ENCODE peak calls at places on chromosomes 1 and 21, in six cellular contexts. One of them, this sample, is unnamed.

GRCh38 chr1:239243003-239243402 is 143.4 kb upstream of the CHRM3 start:
- DNase-seq in IMR-90: no peak
- DNase-seq in retinal pigment epithelial cell: no peak
- DNase-seq in epithelial cell of esophagus: no peak
- DNase-seq in MM.1S: peak
- DNase-seq in fibroblast of pulmonary artery: no peak
- DNase-seq in this sample: no peak

GRCh38 chr21:45590726-45591618 is 48.7 kb upstream of the SLC19A1 start:
- DNase-seq in MM.1S: no peak
- DNase-seq in fibroblast of pulmonary artery: peak
- DNase-seq in retinal pigment epithelial cell: no peak
- DNase-seq in IMR-90: no peak
- DNase-seq in epithelial cell of esophagus: no peak
- DNase-seq in this sample: no peak

GRCh38 chr1:211501671-211502413 is 9.9 kb upstream of the RD3 start:
- DNase-seq in IMR-90: no peak
- DNase-seq in MM.1S: no peak
- DNase-seq in retinal pigment epithelial cell: no peak
- DNase-seq in epithelial cell of esophagus: no peak
- DNase-seq in fibroblast of pulmonary artery: peak
- DNase-seq in this sample: no peak

GRCh38 chr1:176541663-176542062 is 78.7 kb downstream of the PAPPA2 start:
- DNase-seq in IMR-90: no peak
- DNase-seq in retinal pigment epithelial cell: peak
- DNase-seq in MM.1S: no peak
- DNase-seq in epithelial cell of esophagus: peak
- DNase-seq in fibroblast of pulmonary artery: no peak
- DNase-seq in this sample: no peak

GRCh38 chr1:23598424-23598823 is 39.1 kb upstream of the ID3 start:
- DNase-seq in fibroblast of pulmonary artery: no peak
- DNase-seq in IMR-90: no peak
- DNase-seq in MM.1S: no peak
- DNase-seq in retinal pigment epithelial cell: no peak
- DNase-seq in epithelial cell of esophagus: no peak
- DNase-seq in this sample: no peak

GRCh38 chr21:38402291-38402690 is 96.0 kb downstream of the ERG start:
- DNase-seq in IMR-90: no peak
- DNase-seq in retinal pigment epithelial cell: no peak
- DNase-seq in fibroblast of pulmonary artery: no peak
- DNase-seq in epithelial cell of esophagus: peak
- DNase-seq in MM.1S: no peak
- DNase-seq in this sample: no peak

GRCh38 chr1:11187458-11187857 is 1.7 kb upstream of the ANGPTL7 start:
- DNase-seq in IMR-90: no peak
- DNase-seq in retinal pigment epithelial cell: no peak
- DNase-seq in fibroblast of pulmonary artery: no peak
- DNase-seq in epithelial cell of esophagus: no peak
- DNase-seq in MM.1S: no peak
- DNase-seq in this sample: no peak

GRCh38 chr21:34807146-34807880 is 138.5 kb downstream of the CLIC6 start:
- DNase-seq in MM.1S: no peak
- DNase-seq in epithelial cell of esophagus: peak
- DNase-seq in retinal pigment epithelial cell: peak
- DNase-seq in IMR-90: peak
- DNase-seq in fibroblast of pulmonary artery: peak
- DNase-seq in this sample: peak

GRCh38 chr21:10425856-10426255 is 95.5 kb upstream of the TPTE start:
- DNase-seq in retinal pigment epithelial cell: no peak
- DNase-seq in MM.1S: no peak
- DNase-seq in fibroblast of pulmonary artery: no peak
- DNase-seq in IMR-90: no peak
- DNase-seq in epithelial cell of esophagus: no peak
- DNase-seq in this sample: no peak
- H3K4me3 ChIP-seq in retinal pigment epithelial cell: no peak
- H3K4me3 ChIP-seq in MM.1S: no peak
- H3K4me3 ChIP-seq in fibroblast of pulmonary artery: no peak
- H3K4me3 ChIP-seq in IMR-90: no peak
- H3K4me3 ChIP-seq in epithelial cell of esophagus: no peak
- H3K4me3 ChIP-seq in this sample: no peak

GRCh38 chr1:119686661-119687060 is 25.1 kb upstream of the PHGDH start:
- DNase-seq in retinal pigment epithelial cell: no peak
- DNase-seq in IMR-90: no peak
- DNase-seq in epithelial cell of esophagus: peak
- DNase-seq in fibroblast of pulmonary artery: no peak
- DNase-seq in MM.1S: no peak
- DNase-seq in this sample: no peak
- H3K4me3 ChIP-seq in retinal pigment epithelial cell: no peak
- H3K4me3 ChIP-seq in IMR-90: no peak
- H3K4me3 ChIP-seq in epithelial cell of esophagus: no peak
- H3K4me3 ChIP-seq in fibroblast of pulmonary artery: no peak
- H3K4me3 ChIP-seq in MM.1S: no peak
- H3K4me3 ChIP-seq in this sample: no peak

GRCh38 chr1:39272791-39273071 is 68.2 kb downstream of the MACF1 start:
- DNase-seq in IMR-90: no peak
- DNase-seq in fibroblast of pulmonary artery: no peak
- DNase-seq in epithelial cell of esophagus: no peak
- DNase-seq in retinal pigment epithelial cell: no peak
- DNase-seq in MM.1S: no peak
- DNase-seq in this sample: no peak

GRCh38 chr1:39269349-39269748 is 64.9 kb downstream of the MACF1 start:
- DNase-seq in epithelial cell of esophagus: no peak
- DNase-seq in IMR-90: no peak
- DNase-seq in fibroblast of pulmonary artery: no peak
- DNase-seq in retinal pigment epithelial cell: no peak
- DNase-seq in MM.1S: no peak
- DNase-seq in this sample: no peak

GRCh38 chr1:39270368-39270767 is 65.9 kb downstream of the MACF1 start:
- DNase-seq in MM.1S: no peak
- DNase-seq in fibroblast of pulmonary artery: no peak
- DNase-seq in IMR-90: no peak
- DNase-seq in retinal pigment epithelial cell: no peak
- DNase-seq in epithelial cell of esophagus: no peak
- DNase-seq in this sample: no peak

GRCh38 chr1:39269791-39270342 is 65.4 kb downstream of the MACF1 start:
- DNase-seq in IMR-90: peak
- DNase-seq in MM.1S: peak
- DNase-seq in epithelial cell of esophagus: peak
- DNase-seq in fibroblast of pulmonary artery: peak
- DNase-seq in retinal pigment epithelial cell: no peak
- DNase-seq in this sample: no peak

GRCh38 chr1:39272027-39272790 is 67.7 kb downstream of the MACF1 start:
- DNase-seq in retinal pigment epithelial cell: no peak
- DNase-seq in IMR-90: peak
- DNase-seq in epithelial cell of esophagus: no peak
- DNase-seq in MM.1S: peak
- DNase-seq in fibroblast of pulmonary artery: peak
- DNase-seq in this sample: no peak
- H3K4me3 ChIP-seq in retinal pigment epithelial cell: no peak
- H3K4me3 ChIP-seq in IMR-90: no peak
- H3K4me3 ChIP-seq in epithelial cell of esophagus: no peak
- H3K4me3 ChIP-seq in MM.1S: peak
- H3K4me3 ChIP-seq in fibroblast of pulmonary artery: no peak
- H3K4me3 ChIP-seq in this sample: no peak

GRCh38 chr1:178869114-178869697 is 1.7 kb downstream of the ANGPTL1 start:
- DNase-seq in MM.1S: no peak
- DNase-seq in IMR-90: peak
- DNase-seq in retinal pigment epithelial cell: no peak
- DNase-seq in fibroblast of pulmonary artery: peak
- DNase-seq in epithelial cell of esophagus: no peak
- DNase-seq in this sample: no peak
- H3K4me3 ChIP-seq in MM.1S: no peak
- H3K4me3 ChIP-seq in IMR-90: no peak
- H3K4me3 ChIP-seq in retinal pigment epithelial cell: no peak
- H3K4me3 ChIP-seq in fibroblast of pulmonary artery: peak
- H3K4me3 ChIP-seq in epithelial cell of esophagus: no peak
- H3K4me3 ChIP-seq in this sample: no peak

DNA sequence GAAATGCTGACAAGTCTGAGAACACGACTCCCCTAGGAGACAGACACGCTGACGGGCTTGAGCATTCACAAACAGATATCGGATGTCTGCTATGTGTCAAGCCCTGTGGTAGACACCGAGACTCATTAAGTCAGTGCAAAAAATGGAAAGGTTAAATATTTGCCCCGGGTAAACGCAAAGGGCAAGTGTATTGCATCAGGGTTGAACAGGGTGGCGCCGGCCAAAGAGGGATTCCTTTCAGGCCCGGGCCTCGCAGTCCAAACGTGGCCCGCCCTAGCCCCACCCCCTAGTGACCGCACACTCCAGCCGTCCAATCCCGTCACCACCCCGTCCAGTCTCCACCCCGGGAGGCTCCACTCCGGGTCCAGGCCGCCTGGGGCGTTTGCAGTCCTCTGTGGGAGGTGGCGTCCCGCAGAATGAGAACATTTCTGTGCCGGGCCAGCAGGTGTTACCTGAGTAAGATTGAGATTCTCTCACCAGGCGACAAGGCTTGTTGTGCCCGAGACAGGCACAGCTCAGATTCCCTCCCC is 16.3 kb upstream of the TMEM9 start:
- DNase-seq in IMR-90: peak
- DNase-seq in fibroblast of pulmonary artery: peak
- DNase-seq in epithelial cell of esophagus: peak
- DNase-seq in retinal pigment epithelial cell: peak
- DNase-seq in MM.1S: peak
- DNase-seq in this sample: peak
- H3K4me3 ChIP-seq in IMR-90: peak
- H3K4me3 ChIP-seq in fibroblast of pulmonary artery: peak
- H3K4me3 ChIP-seq in epithelial cell of esophagus: peak
- H3K4me3 ChIP-seq in retinal pigment epithelial cell: peak
- H3K4me3 ChIP-seq in MM.1S: peak
- H3K4me3 ChIP-seq in this sample: peak

DNA sequence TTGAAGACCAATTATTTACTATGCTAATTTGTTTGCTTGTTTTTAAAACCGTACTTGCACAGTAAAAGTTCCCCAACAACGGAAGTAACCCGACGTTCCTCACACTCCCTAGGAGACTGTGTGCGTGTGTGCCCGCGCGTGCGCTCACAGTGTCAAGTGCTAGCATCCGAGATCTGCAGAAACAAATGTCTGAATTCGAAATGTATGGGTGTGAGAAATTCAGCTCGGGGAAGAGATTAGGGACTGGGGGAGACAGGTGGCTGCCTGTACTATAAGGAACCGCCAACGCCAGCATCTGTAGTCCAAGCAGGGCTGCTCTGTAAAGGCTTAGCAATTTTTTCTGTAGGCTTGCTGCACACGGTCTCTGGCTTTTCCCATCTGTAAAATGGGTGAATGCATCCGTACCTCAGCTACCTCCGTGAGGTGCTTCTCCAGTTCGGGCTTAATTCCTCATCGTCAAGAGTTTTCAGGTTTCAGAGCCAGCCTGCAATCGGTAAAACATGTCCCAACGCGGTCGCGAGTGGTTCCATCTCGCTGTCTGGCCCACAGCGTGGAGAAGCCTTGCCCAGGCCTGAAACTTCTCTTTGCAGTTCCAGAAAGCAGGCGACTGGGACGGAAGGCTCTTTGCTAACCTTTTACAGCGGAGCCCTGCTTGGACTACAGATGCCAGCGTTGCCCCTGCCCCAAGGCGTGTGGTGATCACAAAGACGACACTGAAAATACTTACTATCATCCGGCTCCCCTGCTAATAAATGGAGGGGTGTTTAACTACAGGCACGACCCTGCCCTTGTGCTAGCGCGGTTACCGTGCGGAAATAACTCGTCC is 1.2 kb upstream of the OLIG2 start:
- DNase-seq in epithelial cell of esophagus: no peak
- DNase-seq in retinal pigment epithelial cell: no peak
- DNase-seq in fibroblast of pulmonary artery: no peak
- DNase-seq in MM.1S: no peak
- DNase-seq in IMR-90: no peak
- DNase-seq in this sample: no peak
- H3K4me3 ChIP-seq in epithelial cell of esophagus: no peak
- H3K4me3 ChIP-seq in retinal pigment epithelial cell: no peak
- H3K4me3 ChIP-seq in fibroblast of pulmonary artery: no peak
- H3K4me3 ChIP-seq in MM.1S: no peak
- H3K4me3 ChIP-seq in IMR-90: no peak
- H3K4me3 ChIP-seq in this sample: peak

GRCh38 chr1:25430666-25431494 is at the start of gene MACO1:
- DNase-seq in IMR-90: peak
- DNase-seq in MM.1S: peak
- DNase-seq in epithelial cell of esophagus: peak
- DNase-seq in retinal pigment epithelial cell: peak
- DNase-seq in fibroblast of pulmonary artery: peak
- DNase-seq in this sample: peak

GRCh38 chr1:25433389-25434186 is 2.9 kb downstream of the MACO1 start:
- DNase-seq in fibroblast of pulmonary artery: no peak
- DNase-seq in retinal pigment epithelial cell: no peak
- DNase-seq in IMR-90: no peak
- DNase-seq in epithelial cell of esophagus: no peak
- DNase-seq in MM.1S: no peak
- DNase-seq in this sample: no peak

GRCh38 chr1:25432364-25432719 is 1.6 kb downstream of the MACO1 start:
- DNase-seq in fibroblast of pulmonary artery: no peak
- DNase-seq in IMR-90: no peak
- DNase-seq in retinal pigment epithelial cell: no peak
- DNase-seq in epithelial cell of esophagus: no peak
- DNase-seq in MM.1S: no peak
- DNase-seq in this sample: no peak

GRCh38 chr1:25431495-25432363 is 1.0 kb downstream of the MACO1 start:
- DNase-seq in MM.1S: no peak
- DNase-seq in IMR-90: no peak
- DNase-seq in epithelial cell of esophagus: no peak
- DNase-seq in fibroblast of pulmonary artery: no peak
- DNase-seq in retinal pigment epithelial cell: no peak
- DNase-seq in this sample: peak

GRCh38 chr1:25432749-25433388 is 2.2 kb downstream of the MACO1 start:
- DNase-seq in IMR-90: no peak
- DNase-seq in fibroblast of pulmonary artery: no peak
- DNase-seq in retinal pigment epithelial cell: no peak
- DNase-seq in epithelial cell of esophagus: no peak
- DNase-seq in MM.1S: no peak
- DNase-seq in this sample: no peak
- H3K4me3 ChIP-seq in IMR-90: no peak
- H3K4me3 ChIP-seq in fibroblast of pulmonary artery: peak
- H3K4me3 ChIP-seq in retinal pigment epithelial cell: no peak
- H3K4me3 ChIP-seq in epithelial cell of esophagus: no peak
- H3K4me3 ChIP-seq in MM.1S: no peak
- H3K4me3 ChIP-seq in this sample: no peak

DNA sequence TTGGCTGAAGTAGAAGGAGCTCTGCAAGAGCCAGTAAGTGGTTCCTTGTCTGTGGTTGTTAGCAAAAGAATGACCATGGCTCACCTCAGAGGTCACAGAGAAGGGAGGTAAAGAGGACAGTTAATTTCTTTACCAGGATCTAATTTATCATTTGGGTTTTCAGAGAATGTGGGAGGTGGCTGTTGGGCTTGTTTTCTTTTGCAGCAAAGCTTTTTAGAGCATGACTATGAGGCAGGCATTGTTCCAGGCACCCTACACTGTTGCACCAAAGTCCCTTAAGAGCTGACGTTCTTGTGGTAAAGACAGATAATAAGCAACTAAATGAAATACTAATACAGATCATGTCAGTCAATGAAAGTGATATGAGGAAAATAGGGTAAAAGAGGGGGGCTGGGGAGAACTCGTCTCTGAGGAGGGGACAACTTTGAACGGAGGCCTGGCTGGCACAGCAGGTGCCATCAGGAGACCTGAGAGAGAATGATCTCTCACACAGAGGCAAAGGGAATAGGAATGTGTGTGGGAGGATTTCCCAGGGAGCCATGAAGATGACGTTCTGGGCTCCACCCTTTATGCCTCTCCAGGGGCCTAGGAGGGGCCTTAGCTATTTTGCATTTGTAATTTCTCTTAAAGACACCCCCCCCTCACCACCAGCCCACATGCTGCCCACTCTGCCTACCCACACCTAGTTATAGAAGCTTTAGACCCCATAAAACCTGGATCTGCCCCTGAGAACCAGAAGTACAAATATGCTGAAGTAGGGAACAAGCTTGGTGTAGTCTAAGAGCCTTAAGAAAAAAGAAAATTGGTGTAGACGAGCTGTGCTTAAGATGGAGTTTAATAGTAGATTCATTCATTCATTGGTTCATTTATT is 177.5 kb downstream of the ROR1 start:
- DNase-seq in retinal pigment epithelial cell: no peak
- DNase-seq in fibroblast of pulmonary artery: peak
- DNase-seq in epithelial cell of esophagus: no peak
- DNase-seq in MM.1S: no peak
- DNase-seq in IMR-90: peak
- DNase-seq in this sample: no peak
- H3K4me3 ChIP-seq in retinal pigment epithelial cell: no peak
- H3K4me3 ChIP-seq in fibroblast of pulmonary artery: no peak
- H3K4me3 ChIP-seq in epithelial cell of esophagus: no peak
- H3K4me3 ChIP-seq in MM.1S: no peak
- H3K4me3 ChIP-seq in IMR-90: no peak
- H3K4me3 ChIP-seq in this sample: no peak

This sample was measured in CD8-positive, alpha-beta T cell.